ENCODE peak calls at places on chromosomes 4 and X, in six cellular contexts. K, R, D, J, C and X are unnamed samples.

GRCh38 chrX:123818243-123818642 is 41.6 kb upstream of the XIAP start:
- DNase-seq in K (no peak), R (peak), D (no peak), J (no peak), C (no peak), X (peak)

GRCh38 chrX:119512145-119512800 is 44.0 kb downstream of the SLC25A5 start:
- DNase-seq in K (peak), R (peak), D (peak), J (peak), C (peak), X (peak)

GRCh38 chr4:29375716-29376115 is 1344.5 kb upstream of the PCDH7 start:
- DNase-seq in K (no peak), R (no peak), D (no peak), J (no peak), C (no peak), X (no peak)

GRCh38 chr4:167238226-167238625 is 3.9 kb upstream of the SPOCK3 start:
- DNase-seq in K (no peak), R (no peak), D (no peak), J (no peak), C (no peak), X (no peak)

GRCh38 chr4:3582091-3582475 is 49.9 kb upstream of the LRPAP1 start:
- DNase-seq in K (no peak), R (no peak), D (no peak), J (peak), C (no peak), X (no peak)

GRCh38 chr4:181838253-181838652 is 404.9 kb upstream of the TENM3 start:
- DNase-seq in K (no peak), R (no peak), D (no peak), J (no peak), C (no peak), X (no peak)

GRCh38 chr4:158912390-158913175 is 143.8 kb downstream of the FNIP2 start:
- DNase-seq in K (no peak), R (no peak), D (no peak), J (no peak), C (no peak), X (no peak)

GRCh38 chr4:786074-786741 is 39.7 kb downstream of the CPLX1 start:
- DNase-seq in K (peak), R (no peak), D (no peak), J (peak), C (no peak), X (no peak)

GRCh38 chr4:147250062-147250461 is 230.8 kb upstream of the EDNRA start:
- DNase-seq in K (no peak), R (no peak), D (no peak), J (no peak), C (no peak), X (no peak)

GRCh38 chr4:184644553-184645307 is 4.5 kb downstream of the CASP3 start:
- DNase-seq in K (no peak), R (no peak), D (no peak), J (no peak), C (no peak), X (no peak)

GRCh38 chrX:135421932-135422809 is at the start of gene SMIM10L2A:
- DNase-seq in K (no peak), R (no peak), D (no peak), J (no peak), C (no peak), X (no peak)

GRCh38 chr4:24912252-24913098 is at the start of gene CCDC149:
- DNase-seq in K (peak), R (peak), D (no peak), J (peak), C (peak), X (peak)

GRCh38 chrX:85698921-85699320 is 319.5 kb upstream of the POF1B start:
- DNase-seq in K (no peak), R (no peak), D (no peak), J (no peak), C (no peak), X (no peak)

DNA sequence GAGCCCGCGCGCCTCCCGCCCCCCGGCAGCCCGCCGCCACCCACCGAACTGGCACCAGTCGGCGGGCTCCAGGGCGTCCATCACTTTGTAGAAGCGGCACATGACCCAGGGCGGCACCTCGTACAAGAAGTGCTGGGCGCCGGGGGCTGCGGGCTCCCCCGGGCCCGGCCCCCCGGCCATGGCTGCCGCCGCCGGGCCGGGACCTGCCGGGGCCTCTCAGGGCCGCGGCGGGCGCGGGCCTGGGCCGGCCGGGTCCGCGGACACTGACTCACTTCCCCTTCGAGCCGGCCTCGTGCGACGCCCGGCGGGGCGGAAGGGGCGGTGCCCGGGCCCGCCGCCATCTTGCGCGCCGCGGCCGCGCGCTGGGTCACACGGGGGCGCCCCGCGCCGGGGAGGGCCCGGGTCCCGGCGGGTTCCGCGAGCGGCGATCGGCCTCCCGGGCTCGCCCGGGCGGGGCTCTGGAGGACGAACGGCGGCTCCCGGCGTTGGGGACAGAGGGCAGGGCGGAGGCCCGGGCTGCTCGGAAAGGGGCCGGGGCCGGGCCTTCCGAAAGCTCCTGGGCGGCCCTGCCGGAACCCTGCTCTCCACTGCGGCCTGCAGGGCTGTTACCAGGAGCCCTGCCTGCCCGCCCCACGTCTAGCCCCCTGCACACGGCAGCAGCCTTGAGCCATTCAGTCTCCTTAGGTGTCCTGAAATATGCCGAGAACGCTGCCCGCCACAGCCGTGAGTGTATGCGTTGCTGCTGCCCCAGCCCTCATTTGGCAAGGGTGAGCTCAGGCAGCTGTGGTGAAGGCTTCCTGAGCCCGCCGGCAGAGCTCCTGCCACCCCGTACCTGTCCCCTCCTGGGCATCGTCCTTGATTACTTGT is at the start of gene IRAK1:
- DNase-seq in K (peak), R (peak), D (peak), J (no peak), C (peak), X (peak)
- TF ChIP-seq POLR2A in K (peak), R (peak), D (peak), J (no peak), C (peak), X (peak)

GRCh38 chr4:55136634-55137033 is 11.2 kb upstream of the KDR start:
- DNase-seq in K (no peak), R (no peak), D (no peak), J (no peak), C (no peak), X (no peak)
- TF ChIP-seq POLR2A in K (no peak), R (no peak), D (no peak), J (no peak), C (no peak), X (no peak)

GRCh38 chr4:99949034-99949998 is 759 bp downstream of the H2AZ1 start:
- DNase-seq in K (peak), R (no peak), D (peak), J (peak), C (peak), X (no peak)
- TF ChIP-seq POLR2A in K (no peak), R (no peak), D (peak), J (no peak), C (no peak), X (no peak)

DNA sequence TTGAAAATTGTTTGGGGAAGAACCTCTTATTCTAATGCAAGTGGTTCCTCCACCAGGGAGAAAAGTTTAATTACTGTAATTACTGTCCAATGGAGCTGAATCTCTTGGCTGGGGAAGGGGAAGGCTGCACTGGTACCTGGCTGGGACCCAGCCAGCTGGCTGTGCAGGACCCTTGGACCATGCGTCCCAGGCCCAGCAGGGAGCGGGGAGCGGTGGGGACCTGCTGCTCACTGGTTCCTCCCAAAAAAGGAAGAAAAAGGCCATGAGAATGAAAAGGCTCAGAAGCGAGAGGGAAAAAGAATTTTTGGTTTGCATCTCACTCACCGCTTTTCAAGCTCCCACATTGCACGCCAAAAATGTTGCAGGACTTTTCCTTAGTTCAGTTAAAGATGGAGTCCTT is 333.5 kb downstream of the FAM47B start:
- DNase-seq in K (no peak), R (no peak), D (no peak), J (no peak), C (no peak), X (no peak)
- TF ChIP-seq POLR2A in K (no peak), R (no peak), D (no peak), J (no peak), C (no peak), X (no peak)

DNA sequence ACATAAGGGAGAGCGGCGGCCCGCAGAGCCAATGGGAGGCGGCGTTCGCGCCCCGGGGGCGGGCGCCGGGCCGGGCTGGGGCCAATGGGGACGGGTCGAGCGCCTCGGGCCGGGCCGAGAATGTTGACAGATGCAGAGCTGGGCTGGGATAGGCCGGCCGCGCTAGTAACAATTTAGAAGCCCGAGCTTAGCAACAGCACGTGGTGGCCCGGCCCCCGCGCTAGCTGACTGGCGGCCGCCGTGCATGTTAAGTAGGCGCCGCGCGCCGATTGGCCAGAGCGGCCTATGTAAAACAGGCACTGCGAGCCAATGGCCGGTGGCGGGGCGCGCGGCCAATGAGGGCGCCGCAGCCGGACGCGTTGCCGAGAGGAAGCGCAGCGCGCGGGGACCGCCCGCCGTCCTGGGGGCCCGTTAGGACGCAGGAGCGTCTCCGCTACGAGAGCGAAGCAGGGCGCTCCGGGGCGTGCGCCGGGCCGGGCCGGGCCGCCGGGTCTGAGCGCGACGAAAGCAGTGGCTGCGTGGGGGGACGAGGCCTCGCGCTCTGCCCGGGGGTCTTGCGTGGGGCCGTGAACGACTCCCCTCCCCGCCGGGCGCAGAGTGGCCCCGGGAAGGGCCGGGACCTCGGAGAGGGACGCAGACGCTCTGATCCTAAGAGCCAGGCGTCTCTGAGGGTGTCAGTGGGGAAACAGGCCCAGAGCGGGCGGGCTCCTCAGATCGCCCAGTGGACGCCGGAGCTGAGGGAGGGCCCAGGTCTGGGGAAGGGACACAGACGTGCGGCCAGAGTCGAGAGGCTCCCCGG is 435 bp upstream of the MXD4 start:
- DNase-seq in K (peak), R (peak), D (peak), J (peak), C (peak), X (peak)
- TF ChIP-seq POLR2A in K (peak), R (peak), D (peak), J (peak), C (peak), X (peak)

GRCh38 chr4:7068279-7068842 is 497 bp upstream of the GRPEL1 start:
- DNase-seq in K (peak), R (no peak), D (no peak), J (no peak), C (no peak), X (no peak)
- TF ChIP-seq POLR2A in K (no peak), R (peak), D (no peak), J (no peak), C (no peak), X (peak)